ENCODE peak calls at places on chromosomes 16 and 17, in ten cellular contexts. Y is NCI-H1105; R is astrocyte; A is GM23338; T is naive B cell; U is type B pancreatic cell; D is hippocampal formation; H is iPS DF 19.7; C is nucleus accumbens; I is activated CD8-positive, alpha-beta T cell treated with anti-CD3 and anti-CD28 coated beads, Interleukin-2, amount 10 ng/mL, durations not matched to agents 7 days and 5 days. V is an unnamed sample.

GRCh38 chr16:88194397-88195020 is 188.2 kb upstream of the ZNF469 start:
- DNase-seq in Y (no peak), R (no peak), A (peak; percentile 10), T (no peak), U (no peak), D (peak; percentile 9), H (no peak), C (peak; percentile 17), I (no peak), V (peak; percentile 14)

GRCh38 chr17:19403021-19403420 is 8.0 kb upstream of the RNF112 start:
- DNase-seq in Y (no peak), R (no peak), A (no peak), T (no peak), U (no peak), D (no peak), H (no peak), C (no peak), I (no peak), V (no peak)

GRCh38 chr17:65297384-65297783 is 160.2 kb downstream of the RGS9 start:
- DNase-seq in Y (no peak), R (peak; percentile 40), A (no peak), T (no peak), U (no peak), D (no peak), H (no peak), C (no peak), I (no peak), V (no peak)

GRCh38 chr17:77400445-77400870 is 259.7 kb downstream of the SEC14L1 start:
- DNase-seq in Y (no peak), R (no peak), A (peak; percentile 71), T (peak; percentile 76), U (no peak), D (no peak), H (no peak), C (no peak), I (peak; percentile 82), V (no peak)

GRCh38 chr17:27539152-27539551 is 82.9 kb downstream of the KSR1 start:
- DNase-seq in Y (no peak), R (no peak), A (no peak), T (no peak), U (no peak), D (no peak), H (no peak), C (no peak), I (no peak), V (no peak)

GRCh38 chr17:28379814-28380571 is 8.5 kb downstream of the SARM1 start:
- DNase-seq in Y (no peak), R (peak; percentile 48), A (no peak), T (no peak), U (no peak), D (no peak), H (no peak), C (no peak), I (no peak), V (no peak)

GRCh38 chr16:57084257-57084770 is 8.1 kb upstream of the CPNE2 start:
- DNase-seq in Y (peak; percentile 19), R (peak; percentile 35), A (peak; percentile 90), T (peak; percentile 66), U (no peak), D (peak; percentile 53), H (peak; percentile 59), C (peak; percentile 69), I (peak; percentile 87), V (peak; percentile 70)

GRCh38 chr16:56939801-56940200 is 7.9 kb downstream of the HERPUD1 start:
- DNase-seq in Y (peak; percentile 60), R (no peak), A (no peak), T (no peak), U (no peak), D (no peak), H (no peak), C (no peak), I (no peak), V (no peak)

GRCh38 chr17:57468932-57469775 is 212.8 kb downstream of the MSI2 start:
- DNase-seq in Y (no peak), R (no peak), A (no peak), T (no peak), U (no peak), D (no peak), H (no peak), C (no peak), I (no peak), V (no peak)

GRCh38 chr17:79070266-79070880 is 4.3 kb upstream of the ENGASE start:
- DNase-seq in Y (no peak), R (no peak), A (no peak), T (no peak), U (no peak), D (no peak), H (no peak), C (no peak), I (no peak), V (no peak)

GRCh38 chr17:69175812-69176517 is 34.3 kb upstream of the ABCA6 start:
- DNase-seq in Y (no peak), R (peak; percentile 87), A (no peak), T (no peak), U (no peak), D (no peak), H (no peak), C (no peak), I (no peak), V (no peak)

GRCh38 chr17:41773190-41773588 is 13.3 kb downstream of the JUP start:
- DNase-seq in Y (no peak), R (peak; percentile 86), A (peak; percentile 67), T (no peak), U (no peak), D (no peak), H (no peak), C (no peak), I (no peak), V (no peak)

GRCh38 chr17:54277868-54278267 is 455.1 kb downstream of the KIF2B start:
- DNase-seq in Y (no peak), R (no peak), A (no peak), T (no peak), U (no peak), D (no peak), H (no peak), C (no peak), I (no peak), V (no peak)

GRCh38 chr17:44005865-44006580 is 1.6 kb downstream of the NAGS start:
- DNase-seq in Y (peak; percentile 47), R (no peak), A (peak; percentile 77), T (peak; percentile 41), U (no peak), D (no peak), H (no peak), C (no peak), I (peak; percentile 44), V (no peak)

GRCh38 chr16:19583665-19584300 is 28.3 kb downstream of the VPS35L start:
- DNase-seq in Y (no peak), R (peak; percentile 29), A (peak; percentile 72), T (peak; percentile 5), U (no peak), D (no peak), H (no peak), C (no peak), I (peak; percentile 36), V (no peak)

GRCh38 chr17:79630821-79631639 is 20.2 kb upstream of the RBFOX3 start:
- DNase-seq in Y (no peak), R (no peak), A (no peak), T (no peak), U (peak; percentile 52), D (no peak), H (no peak), C (no peak), I (peak; percentile 18), V (no peak)

GRCh38 chr17:1830288-1830687 is 483 bp downstream of the RPA1 start:
- DNase-seq in Y (no peak), R (peak; percentile 5), A (peak; percentile 62), T (no peak), U (no peak), D (no peak), H (no peak), C (peak; percentile 24), I (peak; percentile 72), V (no peak)

GRCh38 chr16:74774223-74775139 is at the start of gene FA2H:
- DNase-seq in Y (peak; percentile 55), R (peak; percentile 10), A (peak; percentile 92), T (peak; percentile 61), U (peak; percentile 84), D (peak; percentile 90), H (peak; percentile 47), C (peak; percentile 88), I (peak; percentile 81), V (peak; percentile 92)

GRCh38 chr17:56009795-56010715 is 143.2 kb upstream of the ANKFN1 start:
- DNase-seq in Y (no peak), R (no peak), A (peak; percentile 21), T (no peak), U (no peak), D (no peak), H (no peak), C (no peak), I (no peak), V (no peak)

GRCh38 chr17:32910769-32911168 is 17.2 kb upstream of the TMEM98 start:
- DNase-seq in Y (no peak), R (no peak), A (no peak), T (no peak), U (no peak), D (no peak), H (no peak), C (no peak), I (no peak), V (no peak)

V was measured in putamen.